ENCODE peak calls at places on chromosomes 7 and 10, in seven cellular contexts. J is stimulated activated CD8-positive, alpha-beta memory T cell treated with anti-CD3 and anti-CD28 coated beads, Interleukin-7, amount 100 ng/mL, for 1 hour; F is coronary artery; X is AG20443; E is NCI-H748 treated with DMSO at 0.1 percent for 48 hours; S is HTR-8/SVneo; Z is T1000. R is an unnamed sample.

GRCh38 chr7:84108787-84109186 is 85.8 kb downstream of the SEMA3A start:
- DNase-seq in E (no peak), J (no peak), S (no peak), F (no peak), Z (no peak), X (no peak), R (no peak)

GRCh38 chr7:85065888-85066485 is 120.9 kb downstream of the SEMA3D start:
- DNase-seq in X (no peak), S (no peak), Z (no peak), J (no peak), F (no peak), E (no peak), R (no peak)

GRCh38 chr10:127407551-127407950 is 141.6 kb upstream of the NPS start:
- DNase-seq in X (no peak), E (no peak), J (no peak), Z (no peak), S (no peak), F (no peak), R (no peak)

GRCh38 chr10:126043389-126043788 is 147.0 kb downstream of the FANK1 start:
- DNase-seq in X (no peak), F (no peak), Z (no peak), J (no peak), S (no peak), E (no peak), R (no peak)

GRCh38 chr10:11593612-11594011 is 17.8 kb downstream of the USP6NL start:
- DNase-seq in F (no peak), S (no peak), E (no peak), X (no peak), J (no peak), Z (no peak), R (no peak)

GRCh38 chr10:101684782-101685181 is 10.2 kb downstream of the FBXW4 start:
- DNase-seq in Z (no peak), J (no peak), E (no peak), S (no peak), X (no peak), F (no peak), R (no peak)

GRCh38 chr10:89665302-89665701 is 20.3 kb upstream of the PANK1 start:
- DNase-seq in J (no peak), F (no peak), S (no peak), E (no peak), Z (no peak), X (no peak), R (no peak)

GRCh38 chr10:84214612-84215235 is 10.6 kb downstream of the LRIT2 start:
- DNase-seq in F (no peak), X (no peak), Z (no peak), S (no peak), J (no peak), E (no peak), R (no peak)

GRCh38 chr7:111041577-111041976 is 49.4 kb upstream of the LRRN3 start:
- DNase-seq in E (no peak), S (no peak), J (no peak), F (no peak), Z (no peak), X (no peak), R (no peak)

GRCh38 chr10:86411281-86411841 is 44.8 kb upstream of the GRID1 start:
- DNase-seq in J (no peak), Z (no peak), S (peak; percentile 60), F (no peak), X (peak; percentile 79), E (no peak), R (no peak)

GRCh38 chr10:88195841-88196240 is 332.4 kb downstream of the PTEN start:
- DNase-seq in S (no peak), J (no peak), E (peak; percentile 16), F (no peak), X (no peak), Z (no peak), R (no peak)

GRCh38 chr10:72834183-72834825 is 59.2 kb upstream of the OIT3 start:
- DNase-seq in S (peak; percentile 48), Z (no peak), E (peak; percentile 12), J (peak; percentile 2), X (peak; percentile 70), F (no peak), R (peak; percentile 28)

GRCh38 chr10:62386401-62387320 is 12.5 kb downstream of the ZNF365 start:
- DNase-seq in F (no peak), J (no peak), X (no peak), E (no peak), S (no peak), Z (no peak), R (no peak)

GRCh38 chr10:113111900-113112853 is 162.1 kb downstream of the TCF7L2 start:
- DNase-seq in S (peak; percentile 8), F (no peak), E (no peak), X (peak; percentile 73), Z (no peak), J (no peak), R (no peak)

GRCh38 chr7:100342761-100343160 is 15.2 kb upstream of the PILRB start:
- DNase-seq in F (no peak), S (no peak), Z (no peak), X (no peak), J (no peak), E (no peak), R (no peak)

GRCh38 chr7:24701232-24701898 is 55.9 kb downstream of the GSDME start:
- DNase-seq in S (peak; percentile 82), X (peak; percentile 69), Z (peak; percentile 47), F (no peak), E (no peak), J (no peak), R (no peak)

GRCh38 chr10:131690805-131691239 is 210.0 kb upstream of the PPP2R2D start:
- DNase-seq in S (no peak), E (no peak), X (no peak), F (no peak), Z (no peak), J (no peak), R (no peak)

GRCh38 chr10:50540826-50541122 is 83.0 kb downstream of the SGMS1 start:
- DNase-seq in S (no peak), E (no peak), Z (no peak), X (no peak), F (no peak), J (no peak), R (no peak)

GRCh38 chr10:58782876-58783859 is 270.5 kb downstream of the BICC1 start:
- DNase-seq in S (no peak), Z (no peak), J (no peak), X (peak; percentile 73), F (no peak), E (no peak), R (no peak)

GRCh38 chr10:28959850-28960501 is 282.7 kb downstream of the BAMBI start:
- DNase-seq in S (no peak), X (no peak), E (no peak), F (no peak), J (no peak), Z (no peak), R (no peak)

GRCh38 chr10:30043476-30044270 is 15.7 kb downstream of the JCAD start:
- DNase-seq in Z (no peak), X (no peak), S (no peak), J (no peak), F (no peak), E (no peak), R (no peak)

GRCh38 chr7:111438369-111439289 is 123.7 kb downstream of the IMMP2L start:
- DNase-seq in S (peak; percentile 9), X (peak; percentile 54), F (no peak), E (no peak), Z (no peak), J (no peak), R (peak; percentile 9)

GRCh38 chr7:124351950-124352349 is 319.1 kb upstream of the TMEM229A start:
- DNase-seq in S (no peak), X (no peak), F (no peak), J (no peak), Z (no peak), E (no peak), R (no peak)

GRCh38 chr7:21353388-21353780 is 74.5 kb upstream of the SP4 start:
- DNase-seq in E (no peak), S (no peak), J (no peak), X (no peak), F (no peak), Z (no peak), R (no peak)

R was measured in COLO829.